ENCODE peak calls at places on chromosomes 11 and 22, in six cellular contexts. C, J, O, K, T and Y are unnamed samples.

GRCh38 chr11:103079833-103080232 is 12.1 kb downstream of the DCUN1D5 start:
- DNase-seq in C (no peak), J (no peak), K (no peak), T (peak; percentile 51), O (peak; percentile 66), Y (no peak)

GRCh38 chr11:77094841-77095365 is 7.7 kb upstream of the OMP start:
- DNase-seq in C (no peak), J (no peak), T (no peak), K (no peak), O (no peak), Y (no peak)

GRCh38 chr11:128467610-128468041 is 119.7 kb downstream of the ETS1 start:
- DNase-seq in J (no peak), O (peak; percentile 99), C (no peak), T (peak; percentile 99), K (peak; percentile 95), Y (no peak)

GRCh38 chr22:20571531-20572007 is 64.2 kb downstream of the MED15 start:
- DNase-seq in O (no peak), K (no peak), T (peak; percentile 51), C (peak; percentile 33), J (peak; percentile 74), Y (no peak)

GRCh38 chr22:49847751-49848689 is 5.6 kb upstream of the ZBED4 start:
- DNase-seq in T (no peak), J (no peak), C (peak; percentile 51), O (no peak), K (no peak), Y (no peak)

GRCh38 chr11:125141686-125142535 is 22.6 kb upstream of the PKNOX2 start:
- DNase-seq in J (peak; percentile 87), O (peak; percentile 8), T (peak; percentile 28), C (peak; percentile 33), K (no peak), Y (peak; percentile 38)

GRCh38 chr22:22934543-22935055 is 47.0 kb downstream of the IGLL5 start:
- DNase-seq in T (no peak), K (no peak), J (no peak), C (no peak), O (no peak), Y (no peak)

GRCh38 chr11:57085604-57086003 is 96.1 kb upstream of the LRRC55 start:
- DNase-seq in J (no peak), C (no peak), K (no peak), O (peak; percentile 13), T (peak; percentile 8), Y (no peak)

GRCh38 chr22:30430933-30431332 is 5.4 kb downstream of the MTFP1 start:
- DNase-seq in K (no peak), J (no peak), C (no peak), O (no peak), T (no peak), Y (no peak)

GRCh38 chr22:44956835-44957234 is 53.0 kb downstream of the PHF21B start:
- DNase-seq in C (no peak), T (no peak), O (no peak), J (no peak), K (no peak), Y (no peak)

GRCh38 chr22:42229455-42230149 is 40.9 kb downstream of the TCF20 start:
- DNase-seq in O (no peak), J (no peak), K (no peak), T (peak; percentile 67), C (no peak), Y (no peak)

GRCh38 chr11:128501008-128501407 is 86.3 kb downstream of the ETS1 start:
- DNase-seq in O (no peak), J (no peak), C (no peak), T (no peak), K (no peak), Y (no peak)

GRCh38 chr11:35308157-35308556 is 111.2 kb downstream of the SLC1A2 start:
- DNase-seq in T (no peak), J (no peak), O (no peak), K (no peak), C (no peak), Y (no peak)

GRCh38 chr11:460331-461199 is 10.5 kb downstream of the PTDSS2 start:
- DNase-seq in K (no peak), C (no peak), T (no peak), J (no peak), O (no peak), Y (no peak)

GRCh38 chr11:57491371-57492061 is 24.0 kb downstream of the SLC43A1 start:
- DNase-seq in K (no peak), T (peak; percentile 36), C (peak; percentile 57), O (peak; percentile 31), J (peak; percentile 54), Y (no peak)

GRCh38 chr11:96388891-96389603 is 665 bp downstream of the CCDC82 start:
- DNase-seq in K (peak; percentile 51), O (peak; percentile 35), T (peak; percentile 32), C (peak; percentile 80), J (peak; percentile 61), Y (no peak)

GRCh38 chr11:2741377-2742131 is 41.8 kb upstream of the KCNQ1OT1 start:
- DNase-seq in J (no peak), O (peak; percentile 82), T (peak; percentile 83), K (peak; percentile 15), C (peak; percentile 63), Y (no peak)

GRCh38 chr11:7673724-7674434 is 579 bp upstream of the CYB5R2 start:
- DNase-seq in T (peak; percentile 40), C (no peak), K (no peak), J (no peak), O (peak; percentile 3), Y (no peak)